ENCODE peak calls at places on chromosomes 13 and 19, in five cellular contexts. Q, K, N, O and J are unnamed samples.

GRCh38 chr19:49862411-49863253 is 4.7 kb downstream of the PNKP start:
- DNase-seq in Q (peak), K (peak), N (no peak), O (peak), J (no peak)

GRCh38 chr13:34926513-34926912 is 15.6 kb upstream of the NBEA start:
- DNase-seq in Q (no peak), K (no peak), N (peak), O (peak), J (no peak)

GRCh38 chr19:53809518-53810186 is 14.5 kb downstream of the NLRP12 start:
- DNase-seq in Q (peak), K (peak), N (peak), O (no peak), J (no peak)

GRCh38 chr13:92842145-92842544 is 384.5 kb upstream of the GPC6 start:
- DNase-seq in Q (no peak), K (no peak), N (no peak), O (peak), J (no peak)

GRCh38 chr13:62483774-62484173 is 1068.1 kb upstream of the PCDH20 start:
- DNase-seq in Q (no peak), K (no peak), N (no peak), O (no peak), J (no peak)

GRCh38 chr19:2611483-2612464 is 90.7 kb downstream of the GNG7 start:
- DNase-seq in Q (no peak), K (no peak), N (no peak), O (no peak), J (no peak)

GRCh38 chr13:100388923-100389322 is 199.7 kb downstream of the GGACT start:
- DNase-seq in Q (no peak), K (no peak), N (no peak), O (no peak), J (no peak)

GRCh38 chr13:52136763-52137162 is 7.9 kb upstream of the NEK5 start:
- DNase-seq in Q (no peak), K (no peak), N (no peak), O (no peak), J (no peak)

GRCh38 chr13:38879278-38879677 is 111.4 kb downstream of the STOML3 start:
- DNase-seq in Q (no peak), K (no peak), N (no peak), O (no peak), J (no peak)

GRCh38 chr19:13100031-13100588 is 2.5 kb downstream of the LYL1 start:
- DNase-seq in Q (no peak), K (no peak), N (no peak), O (no peak), J (no peak)

DNA sequence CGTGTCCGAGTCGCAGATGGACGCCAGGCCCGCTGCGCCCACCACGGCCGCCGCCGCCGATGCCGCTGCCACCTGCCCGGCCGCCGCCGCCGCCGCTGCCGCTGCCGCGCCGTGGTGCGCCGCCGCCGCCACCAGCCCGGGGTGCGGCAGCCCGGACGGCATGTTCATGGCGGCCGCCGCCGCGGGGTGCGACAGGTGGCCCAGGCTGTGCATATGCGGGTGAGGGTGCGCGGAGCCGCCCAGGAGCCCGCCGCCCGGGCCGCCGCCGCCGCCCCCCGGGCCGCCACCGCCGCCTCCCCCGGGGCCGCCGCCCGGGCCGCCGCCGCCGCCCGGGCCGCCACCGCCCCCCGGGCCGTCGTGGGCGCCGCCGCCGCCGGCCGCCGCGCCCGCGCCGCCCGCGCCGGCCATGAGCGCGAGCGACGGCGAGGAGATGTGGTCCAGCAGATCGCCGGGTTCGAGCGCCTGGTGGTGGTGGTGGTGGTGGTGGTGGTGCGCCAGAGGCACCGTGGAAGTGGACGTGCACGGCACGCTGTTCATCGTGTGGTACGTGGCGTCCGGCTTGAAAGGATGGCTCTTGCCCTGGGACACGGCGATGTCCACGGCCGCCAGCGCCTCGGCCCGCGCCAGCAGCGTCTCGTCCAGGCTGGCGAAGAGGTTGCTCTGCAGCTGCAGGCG is 1.3 kb downstream of the POU4F1 start:
- DNase-seq in Q (no peak), K (no peak), N (no peak), O (no peak), J (no peak)
- H2BK12ac ChIP-seq in Q (no peak), K (peak), N (no peak), O (no peak), J (no peak)

DNA sequence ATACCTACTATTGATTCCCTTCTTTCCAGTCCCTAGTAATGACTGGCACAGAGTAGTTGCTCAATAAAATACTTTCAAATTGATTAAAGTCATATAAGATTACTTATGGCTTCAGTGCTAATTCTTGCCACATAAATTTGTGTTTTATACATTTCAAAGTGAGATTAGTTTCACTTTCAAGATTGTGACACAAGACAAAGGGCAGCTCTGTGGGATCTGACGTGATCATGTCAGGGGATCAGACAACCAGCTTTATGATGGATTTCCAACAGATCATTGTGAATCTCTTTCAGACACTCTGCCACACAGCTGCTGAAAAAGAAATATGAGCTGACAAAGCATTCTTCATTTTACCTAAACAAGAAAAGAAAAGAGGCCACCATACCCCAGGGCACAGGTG is 73.4 kb upstream of the POMP start:
- DNase-seq in Q (no peak), K (no peak), N (peak), O (peak), J (no peak)
- H3K14ac ChIP-seq in Q (no peak), K (no peak), N (no peak), O (no peak), J (no peak)

GRCh38 chr13:73142091-73142490 is 83.3 kb downstream of the KLF5 start:
- DNase-seq in Q (no peak), K (no peak), N (no peak), O (no peak), J (no peak)
- H2BK12ac ChIP-seq in Q (no peak), K (no peak), N (no peak), O (no peak), J (no peak)

DNA sequence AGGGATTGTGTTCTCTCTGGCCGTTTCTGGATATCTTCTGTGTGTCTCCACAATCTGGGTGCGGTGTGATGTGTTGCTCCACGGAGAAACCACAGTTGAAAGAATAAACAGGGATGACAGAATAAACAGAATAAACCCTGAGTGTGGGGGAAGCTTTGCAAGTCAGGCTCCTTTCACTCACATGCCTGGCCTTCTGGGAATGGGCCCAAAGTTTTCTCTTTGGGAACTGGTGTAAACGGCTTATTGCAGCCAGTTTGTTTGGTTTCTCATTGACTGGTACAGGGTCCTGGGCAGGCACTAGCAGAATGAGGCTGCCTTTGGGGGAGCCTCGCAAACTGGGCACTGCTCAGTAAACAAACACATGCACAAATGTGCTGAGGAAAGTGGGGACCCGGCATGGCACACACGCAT is 324.7 kb downstream of the DLEU7 start:
- DNase-seq in Q (no peak), K (no peak), N (no peak), O (peak), J (no peak)
- H3K14ac ChIP-seq in Q (no peak), K (no peak), N (no peak), O (no peak), J (no peak)